ENCODE peak calls at places on chromosomes 12 and 14, in eight cellular contexts. One of them, this sample, is unnamed.
A peak's percentile ranks its signal among the peaks of the same experiment; 100 is the strongest.

GRCh38 chr12:120125029-120125428 is 8.5 kb upstream of the RAB35 start:
- DNase-seq in foreskin fibroblast: no peak
- DNase-seq in body of pancreas: no peak
- DNase-seq in IMR-90: no peak
- DNase-seq in mammary epithelial cell: no peak
- DNase-seq in cardiac muscle cell: no peak
- DNase-seq in lower leg skin: no peak
- DNase-seq in A673: no peak
- DNase-seq in this sample: no peak

GRCh38 chr12:49094104-49094948 is at the start of gene DHH:
- DNase-seq in foreskin fibroblast: peak; percentile 43
- DNase-seq in body of pancreas: peak; percentile 40
- DNase-seq in IMR-90: no peak
- DNase-seq in mammary epithelial cell: no peak
- DNase-seq in cardiac muscle cell: peak; percentile 60
- DNase-seq in lower leg skin: no peak
- DNase-seq in A673: no peak
- DNase-seq in this sample: no peak

GRCh38 chr12:101935769-101936741 is 58.7 kb downstream of the DRAM1 start:
- DNase-seq in foreskin fibroblast: peak; percentile 94
- DNase-seq in body of pancreas: peak; percentile 22
- DNase-seq in IMR-90: peak; percentile 99
- DNase-seq in mammary epithelial cell: peak; percentile 96
- DNase-seq in cardiac muscle cell: peak; percentile 10
- DNase-seq in lower leg skin: peak; percentile 73
- DNase-seq in A673: peak; percentile 90
- DNase-seq in this sample: peak; percentile 96

GRCh38 chr12:112303004-112303403 is 79.2 kb downstream of the HECTD4 start:
- DNase-seq in foreskin fibroblast: peak; percentile 62
- DNase-seq in body of pancreas: no peak
- DNase-seq in IMR-90: peak; percentile 95
- DNase-seq in mammary epithelial cell: peak; percentile 62
- DNase-seq in cardiac muscle cell: no peak
- DNase-seq in lower leg skin: no peak
- DNase-seq in A673: no peak
- DNase-seq in this sample: peak; percentile 91

GRCh38 chr12:108565976-108566375 is 3.6 kb downstream of the ISCU start:
- DNase-seq in foreskin fibroblast: peak; percentile 92
- DNase-seq in body of pancreas: peak; percentile 91
- DNase-seq in IMR-90: peak; percentile 73
- DNase-seq in mammary epithelial cell: peak; percentile 91
- DNase-seq in cardiac muscle cell: no peak
- DNase-seq in lower leg skin: peak; percentile 67
- DNase-seq in A673: peak; percentile 89
- DNase-seq in this sample: no peak

GRCh38 chr14:75559451-75560187 is 18.8 kb upstream of the FLVCR2 start:
- DNase-seq in foreskin fibroblast: peak; percentile 82
- DNase-seq in body of pancreas: peak; percentile 27
- DNase-seq in IMR-90: peak; percentile 30
- DNase-seq in mammary epithelial cell: peak; percentile 93
- DNase-seq in cardiac muscle cell: no peak
- DNase-seq in lower leg skin: peak; percentile 46
- DNase-seq in A673: peak; percentile 14
- DNase-seq in this sample: no peak

GRCh38 chr12:113247123-113248045 is 26.1 kb downstream of the TPCN1 start:
- DNase-seq in foreskin fibroblast: peak; percentile 62
- DNase-seq in body of pancreas: peak; percentile 39
- DNase-seq in IMR-90: peak; percentile 68
- DNase-seq in mammary epithelial cell: peak; percentile 48
- DNase-seq in cardiac muscle cell: no peak
- DNase-seq in lower leg skin: no peak
- DNase-seq in A673: peak; percentile 45
- DNase-seq in this sample: no peak

GRCh38 chr12:1776139-1776975 is 44.0 kb upstream of the LRTM2 start:
- DNase-seq in foreskin fibroblast: peak; percentile 88
- DNase-seq in body of pancreas: no peak
- DNase-seq in IMR-90: peak; percentile 76
- DNase-seq in mammary epithelial cell: peak; percentile 84
- DNase-seq in cardiac muscle cell: no peak
- DNase-seq in lower leg skin: no peak
- DNase-seq in A673: peak; percentile 89
- DNase-seq in this sample: no peak

GRCh38 chr12:87430444-87430843 is 598.8 kb downstream of the C12orf50 start:
- DNase-seq in foreskin fibroblast: no peak
- DNase-seq in body of pancreas: no peak
- DNase-seq in IMR-90: no peak
- DNase-seq in mammary epithelial cell: no peak
- DNase-seq in cardiac muscle cell: no peak
- DNase-seq in lower leg skin: no peak
- DNase-seq in A673: no peak
- DNase-seq in this sample: no peak

GRCh38 chr12:31590730-31591307 is at the start of gene DENND5B:
- DNase-seq in foreskin fibroblast: peak; percentile 79
- DNase-seq in body of pancreas: peak; percentile 88
- DNase-seq in IMR-90: peak; percentile 61
- DNase-seq in mammary epithelial cell: peak; percentile 23
- DNase-seq in cardiac muscle cell: peak; percentile 94
- DNase-seq in lower leg skin: peak; percentile 26
- DNase-seq in A673: peak; percentile 62
- DNase-seq in this sample: no peak

DNA sequence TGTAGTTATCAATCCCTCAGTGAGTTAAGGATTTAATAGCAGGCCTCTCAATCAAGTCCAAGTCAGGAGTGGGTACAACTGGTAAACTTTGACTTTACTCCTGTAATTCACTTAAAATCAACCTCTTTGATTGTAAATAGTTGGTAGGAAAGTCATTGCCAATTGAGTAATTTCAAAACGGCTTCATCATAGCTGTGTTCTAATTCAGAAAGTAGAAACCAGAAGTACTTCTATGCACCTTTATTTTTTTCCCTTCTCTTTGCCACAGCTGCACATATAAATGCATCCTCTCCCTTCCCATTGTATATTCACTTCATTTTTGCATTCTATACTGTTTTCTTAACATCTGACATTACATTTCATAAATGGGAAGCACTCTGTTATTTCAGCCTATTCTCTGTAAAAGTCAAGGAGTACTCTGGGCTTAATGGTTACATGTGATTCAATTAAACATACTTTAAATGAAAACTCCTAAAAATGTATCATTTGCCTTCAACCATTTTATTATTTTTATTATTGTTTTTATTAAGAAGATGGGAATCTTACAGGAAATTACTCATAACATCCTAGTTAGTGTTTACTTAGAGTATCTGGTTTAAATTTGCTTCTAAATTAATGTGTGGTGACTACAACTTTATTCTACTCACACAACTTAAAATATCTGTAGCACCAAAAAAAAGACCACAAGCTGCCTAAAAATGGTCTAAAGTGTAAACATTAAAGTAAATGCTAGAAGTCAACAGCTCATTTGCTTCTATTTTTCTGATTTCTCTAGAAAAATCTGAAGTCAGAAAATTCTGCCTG is 171.2 kb downstream of the CEP128 start:
- DNase-seq in foreskin fibroblast: peak; percentile 47
- DNase-seq in body of pancreas: no peak
- DNase-seq in IMR-90: peak; percentile 34
- DNase-seq in mammary epithelial cell: no peak
- DNase-seq in cardiac muscle cell: no peak
- DNase-seq in lower leg skin: no peak
- DNase-seq in A673: no peak
- DNase-seq in this sample: no peak
- H3K4me3 ChIP-seq in foreskin fibroblast: no peak overlapping the region
- H3K4me3 ChIP-seq in body of pancreas: no peak overlapping the region
- H3K4me3 ChIP-seq in IMR-90: no peak overlapping the region
- H3K4me3 ChIP-seq in mammary epithelial cell: no peak overlapping the region
- H3K4me3 ChIP-seq in cardiac muscle cell: no peak overlapping the region
- H3K4me3 ChIP-seq in lower leg skin: no peak overlapping the region
- H3K4me3 ChIP-seq in A673: no peak overlapping the region
- H3K4me3 ChIP-seq in this sample: no peak overlapping the region

DNA sequence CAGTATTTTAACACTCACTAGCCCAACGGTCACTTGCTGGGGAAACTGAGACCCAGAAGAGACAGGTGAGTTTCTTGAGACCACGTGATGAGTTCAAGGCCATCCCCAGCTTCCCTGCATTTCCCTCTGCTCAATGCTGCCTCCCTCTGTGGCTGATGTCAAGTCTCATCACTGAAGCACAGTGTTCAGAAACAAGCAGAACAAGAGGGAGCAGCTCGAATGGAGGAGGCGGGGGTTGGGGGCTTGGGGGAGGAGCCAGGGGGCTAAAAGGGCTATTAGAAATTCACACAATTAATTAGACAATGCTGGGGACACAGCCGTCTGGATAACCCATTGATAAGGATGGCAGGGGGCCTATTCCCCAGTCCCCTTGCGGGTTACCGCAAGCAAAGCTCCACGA is 707.8 kb downstream of the MED13L start:
- DNase-seq in foreskin fibroblast: no peak
- DNase-seq in body of pancreas: no peak
- DNase-seq in IMR-90: no peak
- DNase-seq in mammary epithelial cell: no peak
- DNase-seq in cardiac muscle cell: no peak
- DNase-seq in lower leg skin: no peak
- DNase-seq in A673: no peak
- DNase-seq in this sample: no peak
- TF ChIP-seq CTCF in foreskin fibroblast: no peak
- TF ChIP-seq CTCF in body of pancreas: no peak
- TF ChIP-seq CTCF in IMR-90: no peak
- TF ChIP-seq CTCF in mammary epithelial cell: no peak
- TF ChIP-seq CTCF in cardiac muscle cell: no peak
- TF ChIP-seq CTCF in lower leg skin: no peak
- TF ChIP-seq CTCF in A673: no peak
- TF ChIP-seq CTCF in this sample: no peak

GRCh38 chr12:68539615-68539952 is 71.1 kb upstream of the RAP1B start:
- DNase-seq in foreskin fibroblast: no peak
- DNase-seq in body of pancreas: no peak
- DNase-seq in IMR-90: no peak
- DNase-seq in mammary epithelial cell: no peak
- DNase-seq in cardiac muscle cell: no peak
- DNase-seq in lower leg skin: no peak
- DNase-seq in A673: no peak
- DNase-seq in this sample: no peak

GRCh38 chr12:68536885-68537284 is 73.8 kb upstream of the RAP1B start:
- DNase-seq in foreskin fibroblast: no peak
- DNase-seq in body of pancreas: no peak
- DNase-seq in IMR-90: no peak
- DNase-seq in mammary epithelial cell: no peak
- DNase-seq in cardiac muscle cell: no peak
- DNase-seq in lower leg skin: no peak
- DNase-seq in A673: no peak
- DNase-seq in this sample: no peak

GRCh38 chr12:68537571-68537970 is 73.1 kb upstream of the RAP1B start:
- DNase-seq in foreskin fibroblast: no peak
- DNase-seq in body of pancreas: no peak
- DNase-seq in IMR-90: no peak
- DNase-seq in mammary epithelial cell: no peak
- DNase-seq in cardiac muscle cell: no peak
- DNase-seq in lower leg skin: no peak
- DNase-seq in A673: no peak
- DNase-seq in this sample: no peak

GRCh38 chr12:68534108-68534507 is 76.6 kb upstream of the RAP1B start:
- DNase-seq in foreskin fibroblast: no peak
- DNase-seq in body of pancreas: no peak
- DNase-seq in IMR-90: no peak
- DNase-seq in mammary epithelial cell: no peak
- DNase-seq in cardiac muscle cell: no peak
- DNase-seq in lower leg skin: no peak
- DNase-seq in A673: no peak
- DNase-seq in this sample: no peak

DNA sequence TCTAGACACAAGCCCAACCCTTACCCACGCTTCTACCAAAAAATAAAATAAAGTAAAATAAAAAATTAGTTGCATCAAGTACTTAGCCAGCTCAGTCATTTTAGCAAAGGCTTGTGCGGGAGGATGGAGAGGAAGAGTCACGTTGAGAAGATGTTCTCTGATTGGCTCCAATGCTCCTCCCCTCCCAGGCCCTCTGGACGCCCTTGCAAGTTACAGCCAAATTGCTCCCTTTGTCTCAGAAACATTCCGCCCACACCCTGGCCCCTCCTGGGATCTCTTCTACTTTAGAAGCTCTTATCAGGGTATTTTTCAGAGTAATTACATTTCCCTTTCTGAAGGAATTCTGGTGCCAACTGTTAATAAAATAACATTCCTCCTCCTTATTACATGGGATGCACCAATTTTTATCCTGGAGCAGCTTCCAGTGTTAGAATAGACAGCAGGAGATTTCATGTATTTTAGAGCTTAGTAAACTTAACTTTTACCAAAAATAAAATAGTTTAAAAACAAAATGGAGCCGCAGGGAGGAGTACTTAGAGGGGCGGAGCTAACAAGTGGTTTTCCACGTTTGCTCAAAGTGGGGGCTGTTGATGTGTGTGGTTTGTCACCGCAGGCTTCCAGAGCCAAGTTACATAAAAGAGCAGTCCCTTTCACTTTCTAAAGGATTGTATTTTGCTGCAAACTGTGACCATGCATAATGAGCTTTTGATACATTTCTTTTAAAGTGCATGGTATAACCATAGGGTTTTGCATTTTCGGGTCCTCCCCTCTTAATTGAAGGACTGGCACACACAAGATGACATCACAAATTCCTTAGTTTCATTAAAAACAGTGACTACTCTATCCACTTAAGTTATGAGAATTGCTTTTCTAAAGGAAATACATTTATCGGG is 71.7 kb upstream of the RAP1B start:
- DNase-seq in foreskin fibroblast: peak; percentile 25
- DNase-seq in body of pancreas: peak; percentile 21
- DNase-seq in IMR-90: peak; percentile 26
- DNase-seq in mammary epithelial cell: no peak
- DNase-seq in cardiac muscle cell: no peak
- DNase-seq in lower leg skin: peak; percentile 27
- DNase-seq in A673: peak; percentile 94
- DNase-seq in this sample: no peak
- H3K4me3 ChIP-seq in foreskin fibroblast: no peak overlapping the region
- H3K4me3 ChIP-seq in body of pancreas: no peak overlapping the region
- H3K4me3 ChIP-seq in IMR-90: no peak overlapping the region
- H3K4me3 ChIP-seq in mammary epithelial cell: no peak overlapping the region
- H3K4me3 ChIP-seq in cardiac muscle cell: no peak overlapping the region
- H3K4me3 ChIP-seq in lower leg skin: no peak overlapping the region
- H3K4me3 ChIP-seq in A673: peak overlapping the region; percentile 31
- H3K4me3 ChIP-seq in this sample: no peak overlapping the region

DNA sequence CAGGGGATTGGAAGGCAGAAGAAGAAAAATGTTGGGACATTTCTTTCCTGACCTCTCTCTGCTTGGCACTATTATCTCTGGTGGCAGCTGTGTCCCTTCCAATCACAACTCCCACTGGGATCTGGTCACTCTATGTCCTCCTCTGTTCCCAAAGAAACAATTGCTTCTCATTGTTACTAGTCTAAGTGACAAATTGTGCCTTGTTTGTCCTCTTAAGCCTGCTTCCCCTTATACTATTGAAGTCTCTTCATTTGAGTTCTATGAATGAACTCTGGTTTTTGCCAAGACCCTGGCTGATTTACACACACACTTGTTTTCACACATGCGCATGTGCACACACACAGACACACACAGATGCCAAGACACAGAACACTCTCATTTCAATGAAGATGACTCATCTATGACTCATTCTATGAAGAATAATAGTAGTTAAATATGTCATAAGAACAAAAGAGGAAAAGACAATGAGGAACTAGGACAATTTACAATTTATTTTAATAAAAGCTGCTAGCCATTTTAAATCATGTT is 83.0 kb upstream of the FAR2 start:
- DNase-seq in foreskin fibroblast: peak; percentile 89
- DNase-seq in body of pancreas: no peak
- DNase-seq in IMR-90: peak; percentile 50
- DNase-seq in mammary epithelial cell: peak; percentile 47
- DNase-seq in cardiac muscle cell: no peak
- DNase-seq in lower leg skin: no peak
- DNase-seq in A673: peak; percentile 66
- DNase-seq in this sample: no peak
- TF ChIP-seq CTCF in foreskin fibroblast: no peak
- TF ChIP-seq CTCF in body of pancreas: no peak
- TF ChIP-seq CTCF in IMR-90: no peak
- TF ChIP-seq CTCF in mammary epithelial cell: no peak
- TF ChIP-seq CTCF in cardiac muscle cell: no peak
- TF ChIP-seq CTCF in lower leg skin: no peak
- TF ChIP-seq CTCF in A673: no peak
- TF ChIP-seq CTCF in this sample: no peak